ENCODE peak calls at places on chromosomes 6 and 20, in six cellular contexts. One of them, this sample, is unnamed. For H3K9me3, the result is how much of the 10 kb centered on the place peaks cover.

GRCh38 chr20:48721324-48722001 is 106.3 kb downstream of the PREX1 start:
- DNase-seq in cardiac muscle cell: peak
- DNase-seq in body of pancreas: no peak
- DNase-seq in CD4-positive, alpha-beta memory T cell: no peak
- DNase-seq in H9: no peak
- DNase-seq in thoracic aorta: no peak
- DNase-seq in this sample: no peak

GRCh38 chr20:19025430-19026120 is 186.9 kb upstream of the SLC24A3 start:
- DNase-seq in thoracic aorta: no peak
- DNase-seq in body of pancreas: no peak
- DNase-seq in CD4-positive, alpha-beta memory T cell: no peak
- DNase-seq in cardiac muscle cell: no peak
- DNase-seq in H9: no peak
- DNase-seq in this sample: no peak

GRCh38 chr6:85544776-85545175 is 48.9 kb downstream of the SNX14 start:
- DNase-seq in thoracic aorta: no peak
- DNase-seq in H9: no peak
- DNase-seq in CD4-positive, alpha-beta memory T cell: no peak
- DNase-seq in cardiac muscle cell: no peak
- DNase-seq in body of pancreas: no peak
- DNase-seq in this sample: no peak

GRCh38 chr6:162177733-162178132 is 549.8 kb downstream of the PRKN start:
- DNase-seq in CD4-positive, alpha-beta memory T cell: no peak
- DNase-seq in thoracic aorta: no peak
- DNase-seq in body of pancreas: peak
- DNase-seq in H9: peak
- DNase-seq in cardiac muscle cell: peak
- DNase-seq in this sample: no peak

GRCh38 chr6:44636576-44637248 is 249.2 kb downstream of the CDC5L start:
- DNase-seq in thoracic aorta: no peak
- DNase-seq in CD4-positive, alpha-beta memory T cell: no peak
- DNase-seq in H9: no peak
- DNase-seq in body of pancreas: no peak
- DNase-seq in cardiac muscle cell: peak
- DNase-seq in this sample: no peak

GRCh38 chr20:47540443-47541354 is 39.0 kb downstream of the NCOA3 start:
- DNase-seq in H9: no peak
- DNase-seq in CD4-positive, alpha-beta memory T cell: no peak
- DNase-seq in body of pancreas: no peak
- DNase-seq in cardiac muscle cell: peak
- DNase-seq in thoracic aorta: no peak
- DNase-seq in this sample: no peak

GRCh38 chr6:68087399-68088133 is 547.5 kb upstream of the ADGRB3 start:
- DNase-seq in cardiac muscle cell: peak
- DNase-seq in thoracic aorta: no peak
- DNase-seq in body of pancreas: no peak
- DNase-seq in CD4-positive, alpha-beta memory T cell: no peak
- DNase-seq in H9: no peak
- DNase-seq in this sample: no peak

GRCh38 chr20:55586626-55587025 is 418.7 kb downstream of the CBLN4 start:
- DNase-seq in body of pancreas: no peak
- DNase-seq in thoracic aorta: no peak
- DNase-seq in cardiac muscle cell: no peak
- DNase-seq in H9: no peak
- DNase-seq in CD4-positive, alpha-beta memory T cell: no peak
- DNase-seq in this sample: no peak

GRCh38 chr20:37329481-37330165 is 16.3 kb upstream of the SRC start:
- DNase-seq in cardiac muscle cell: no peak
- DNase-seq in body of pancreas: no peak
- DNase-seq in thoracic aorta: no peak
- DNase-seq in H9: peak
- DNase-seq in CD4-positive, alpha-beta memory T cell: no peak
- DNase-seq in this sample: no peak

GRCh38 chr6:19356692-19357091 is 480.5 kb upstream of the ID4 start:
- DNase-seq in thoracic aorta: no peak
- DNase-seq in cardiac muscle cell: no peak
- DNase-seq in body of pancreas: no peak
- DNase-seq in CD4-positive, alpha-beta memory T cell: no peak
- DNase-seq in H9: no peak
- DNase-seq in this sample: no peak

GRCh38 chr20:61927826-61928541 is 137.7 kb downstream of the TAF4 start:
- DNase-seq in body of pancreas: no peak
- DNase-seq in thoracic aorta: no peak
- DNase-seq in H9: no peak
- DNase-seq in cardiac muscle cell: no peak
- DNase-seq in CD4-positive, alpha-beta memory T cell: no peak
- DNase-seq in this sample: peak

GRCh38 chr20:44990425-44990824 is 24.1 kb downstream of the STK4 start:
- DNase-seq in cardiac muscle cell: peak
- DNase-seq in CD4-positive, alpha-beta memory T cell: peak
- DNase-seq in H9: no peak
- DNase-seq in body of pancreas: no peak
- DNase-seq in thoracic aorta: no peak
- DNase-seq in this sample: no peak

GRCh38 chr6:43020847-43021246 is 576 bp upstream of the RRP36 start:
- DNase-seq in H9: peak
- DNase-seq in cardiac muscle cell: peak
- DNase-seq in body of pancreas: no peak
- DNase-seq in CD4-positive, alpha-beta memory T cell: no peak
- DNase-seq in thoracic aorta: no peak
- DNase-seq in this sample: no peak

GRCh38 chr6:135030056-135030473 is 24.6 kb downstream of the HBS1L start:
- DNase-seq in H9: no peak
- DNase-seq in body of pancreas: no peak
- DNase-seq in CD4-positive, alpha-beta memory T cell: peak
- DNase-seq in thoracic aorta: no peak
- DNase-seq in cardiac muscle cell: no peak
- DNase-seq in this sample: no peak

GRCh38 chr20:54340206-54340605 is 132.3 kb downstream of the PFDN4 start:
- DNase-seq in H9: no peak
- DNase-seq in cardiac muscle cell: no peak
- DNase-seq in CD4-positive, alpha-beta memory T cell: no peak
- DNase-seq in body of pancreas: no peak
- DNase-seq in thoracic aorta: no peak
- DNase-seq in this sample: no peak

GRCh38 chr20:38230957-38231785 is 29.4 kb downstream of the KIAA1755 start:
- DNase-seq in CD4-positive, alpha-beta memory T cell: no peak
- DNase-seq in H9: no peak
- DNase-seq in cardiac muscle cell: no peak
- DNase-seq in body of pancreas: no peak
- DNase-seq in thoracic aorta: no peak
- DNase-seq in this sample: no peak

GRCh38 chr6:95292011-95292410 is 285.3 kb upstream of the MANEA start:
- DNase-seq in CD4-positive, alpha-beta memory T cell: no peak
- DNase-seq in H9: no peak
- DNase-seq in body of pancreas: no peak
- DNase-seq in cardiac muscle cell: no peak
- DNase-seq in thoracic aorta: no peak
- DNase-seq in this sample: no peak

GRCh38 chr6:117487831-117488230 is 5.4 kb downstream of the DCBLD1 start:
- DNase-seq in body of pancreas: no peak
- DNase-seq in cardiac muscle cell: peak
- DNase-seq in thoracic aorta: no peak
- DNase-seq in CD4-positive, alpha-beta memory T cell: no peak
- DNase-seq in H9: no peak
- DNase-seq in this sample: no peak

GRCh38 chr20:5729348-5729747 is 20.9 kb upstream of the SHLD1 start:
- DNase-seq in body of pancreas: no peak
- DNase-seq in CD4-positive, alpha-beta memory T cell: no peak
- DNase-seq in thoracic aorta: no peak
- DNase-seq in H9: no peak
- DNase-seq in cardiac muscle cell: no peak
- DNase-seq in this sample: no peak

GRCh38 chr6:160121981-160122380 is 366 bp downstream of the SLC22A1 start:
- DNase-seq in cardiac muscle cell: no peak
- DNase-seq in thoracic aorta: no peak
- DNase-seq in CD4-positive, alpha-beta memory T cell: no peak
- DNase-seq in H9: no peak
- DNase-seq in body of pancreas: no peak
- DNase-seq in this sample: no peak

GRCh38 chr6:99016355-99016754 is 68.6 kb upstream of the FBXL4 start:
- DNase-seq in body of pancreas: no peak
- DNase-seq in H9: no peak
- DNase-seq in CD4-positive, alpha-beta memory T cell: no peak
- DNase-seq in cardiac muscle cell: no peak
- DNase-seq in thoracic aorta: no peak
- DNase-seq in this sample: no peak

GRCh38 chr20:46388945-46389344 is 17.5 kb downstream of the ELMO2 start:
- DNase-seq in cardiac muscle cell: no peak
- DNase-seq in body of pancreas: no peak
- DNase-seq in H9: no peak
- DNase-seq in CD4-positive, alpha-beta memory T cell: no peak
- DNase-seq in thoracic aorta: no peak
- DNase-seq in this sample: no peak

GRCh38 chr6:17454316-17455005 is 61.1 kb downstream of the CAP2 start:
- DNase-seq in thoracic aorta: no peak
- DNase-seq in H9: no peak
- DNase-seq in cardiac muscle cell: peak
- DNase-seq in body of pancreas: no peak
- DNase-seq in CD4-positive, alpha-beta memory T cell: no peak
- DNase-seq in this sample: no peak

GRCh38 chr6:144615870-144616269 is 330.7 kb downstream of the UTRN start:
- DNase-seq in CD4-positive, alpha-beta memory T cell: no peak
- DNase-seq in body of pancreas: no peak
- DNase-seq in H9: no peak
- DNase-seq in cardiac muscle cell: no peak
- DNase-seq in thoracic aorta: no peak
- DNase-seq in this sample: no peak

GRCh38 chr20:46438156-46438750 is 31.8 kb upstream of the ELMO2 start:
- DNase-seq in body of pancreas: no peak
- DNase-seq in thoracic aorta: no peak
- DNase-seq in cardiac muscle cell: peak
- DNase-seq in CD4-positive, alpha-beta memory T cell: peak
- DNase-seq in H9: no peak
- DNase-seq in this sample: no peak

GRCh38 chr6:146027586-146028249 is 1.1 kb upstream of the GRM1 start:
- DNase-seq in thoracic aorta: no peak
- DNase-seq in cardiac muscle cell: no peak
- DNase-seq in body of pancreas: no peak
- DNase-seq in CD4-positive, alpha-beta memory T cell: no peak
- DNase-seq in H9: peak
- DNase-seq in this sample: no peak

GRCh38 chr20:11522359-11522758 is 395.3 kb upstream of the BTBD3 start:
- DNase-seq in thoracic aorta: no peak
- DNase-seq in H9: no peak
- DNase-seq in CD4-positive, alpha-beta memory T cell: no peak
- DNase-seq in body of pancreas: no peak
- DNase-seq in cardiac muscle cell: peak
- DNase-seq in this sample: no peak

GRCh38 chr6:26271640-26272090 is 93.3 kb upstream of the BTN3A2 start:
- DNase-seq in thoracic aorta: no peak
- DNase-seq in cardiac muscle cell: no peak
- DNase-seq in body of pancreas: no peak
- DNase-seq in H9: no peak
- DNase-seq in CD4-positive, alpha-beta memory T cell: no peak
- DNase-seq in this sample: no peak
- H3K9me3 ChIP-seq in thoracic aorta: under half
- H3K9me3 ChIP-seq in cardiac muscle cell: under half
- H3K9me3 ChIP-seq in body of pancreas: under half
- H3K9me3 ChIP-seq in H9: under half
- H3K9me3 ChIP-seq in CD4-positive, alpha-beta memory T cell: under half
- H3K9me3 ChIP-seq in this sample: under half

DNA sequence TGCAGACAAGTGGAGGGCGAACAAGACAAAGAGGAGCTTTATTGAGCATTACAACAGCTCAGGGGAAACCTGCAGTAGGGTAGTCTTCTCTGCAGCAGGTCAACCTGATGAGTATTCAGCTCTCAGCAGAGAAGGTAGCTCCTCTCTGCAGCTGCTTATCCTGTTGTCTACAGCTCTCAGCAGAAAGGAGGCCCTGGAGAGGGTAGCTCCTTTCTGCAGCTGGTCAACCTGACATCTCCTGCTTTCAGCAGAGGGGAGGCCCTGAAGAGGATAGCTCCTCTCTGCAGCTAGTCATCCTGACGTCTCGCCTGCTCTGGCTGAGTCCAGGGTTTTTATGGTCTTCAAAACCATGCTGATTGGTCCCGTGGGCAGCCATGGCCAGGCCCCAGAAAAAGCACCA is 113.6 kb downstream of the CD24 start:
- DNase-seq in body of pancreas: no peak
- DNase-seq in CD4-positive, alpha-beta memory T cell: no peak
- DNase-seq in cardiac muscle cell: no peak
- DNase-seq in H9: no peak
- DNase-seq in thoracic aorta: no peak
- DNase-seq in this sample: no peak
- H3K9me3 ChIP-seq in body of pancreas: under half
- H3K9me3 ChIP-seq in CD4-positive, alpha-beta memory T cell: under half
- H3K9me3 ChIP-seq in cardiac muscle cell: under half
- H3K9me3 ChIP-seq in H9: under half
- H3K9me3 ChIP-seq in thoracic aorta: under half
- H3K9me3 ChIP-seq in this sample: under half

DNA sequence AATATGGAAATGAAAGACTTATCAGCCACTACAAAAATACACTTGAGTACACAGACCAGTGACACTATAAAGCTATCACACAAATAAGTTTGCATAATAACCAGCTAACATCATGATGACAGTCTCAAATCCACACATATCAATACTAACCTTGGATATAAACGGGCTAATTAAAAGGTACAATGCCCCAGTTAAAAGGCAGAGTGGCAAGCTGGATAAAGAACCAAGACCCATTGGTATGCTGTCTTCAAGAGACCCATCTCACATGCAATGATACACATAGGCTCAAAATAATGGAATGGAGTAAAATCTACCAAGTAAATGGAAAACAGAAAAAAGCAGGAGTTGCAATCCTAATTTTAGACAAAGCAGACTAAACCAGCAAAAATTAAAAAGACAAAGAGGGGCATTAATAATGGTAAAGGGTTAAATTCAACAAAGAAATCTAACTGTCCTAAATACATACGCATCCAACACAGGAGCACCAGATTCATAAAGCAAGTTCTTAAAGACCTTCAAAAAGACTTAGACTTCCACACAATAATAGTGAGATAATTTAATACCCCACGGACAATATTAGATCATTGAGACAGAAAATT is 163.3 kb downstream of the CD24 start:
- DNase-seq in body of pancreas: no peak
- DNase-seq in H9: no peak
- DNase-seq in cardiac muscle cell: no peak
- DNase-seq in CD4-positive, alpha-beta memory T cell: no peak
- DNase-seq in thoracic aorta: no peak
- DNase-seq in this sample: no peak
- H3K9me3 ChIP-seq in body of pancreas: under half
- H3K9me3 ChIP-seq in H9: under half
- H3K9me3 ChIP-seq in cardiac muscle cell: under half
- H3K9me3 ChIP-seq in CD4-positive, alpha-beta memory T cell: under half
- H3K9me3 ChIP-seq in thoracic aorta: under half
- H3K9me3 ChIP-seq in this sample: under half

GRCh38 chr20:13373400-13373799 is 152.3 kb downstream of the ISM1 start:
- DNase-seq in H9: no peak
- DNase-seq in thoracic aorta: no peak
- DNase-seq in cardiac muscle cell: no peak
- DNase-seq in body of pancreas: no peak
- DNase-seq in CD4-positive, alpha-beta memory T cell: no peak
- DNase-seq in this sample: no peak
- H3K9me3 ChIP-seq in H9: under half
- H3K9me3 ChIP-seq in thoracic aorta: under half
- H3K9me3 ChIP-seq in cardiac muscle cell: under half
- H3K9me3 ChIP-seq in body of pancreas: under half
- H3K9me3 ChIP-seq in CD4-positive, alpha-beta memory T cell: under half
- H3K9me3 ChIP-seq in this sample: under half